ENCODE peak calls at places on chromosomes 7 and 10, in seven cellular contexts. P is transverse colon, K is uterus, M is IMR-90, J is tibial nerve, Q is heart left ventricle, E is ovary. Z is an unnamed sample.

GRCh38 chr7:92058040-92058439 is 76.2 kb downstream of the CYP51A1 start:
- DNase-seq in M (no peak), Q (no peak), E (no peak), J (no peak), P (no peak), K (no peak), Z (no peak)

GRCh38 chr10:44947356-44948152 is 12.0 kb upstream of the RASSF4 start:
- DNase-seq in E (peak), J (no peak), Q (no peak), P (no peak), K (no peak), M (no peak), Z (no peak)

GRCh38 chr10:47340613-47341170 is 7.5 kb upstream of the RBP3 start:
- DNase-seq in Q (peak), E (no peak), J (peak), P (peak), K (peak), M (peak), Z (peak)

GRCh38 chr7:118855290-118855689 is 630.8 kb downstream of the ANKRD7 start:
- DNase-seq in M (no peak), Q (no peak), J (no peak), E (no peak), K (no peak), P (no peak), Z (no peak)

GRCh38 chr7:130152270-130153141 is 52.7 kb downstream of the TMEM209 start:
- DNase-seq in K (no peak), Q (no peak), J (no peak), M (peak), P (no peak), E (no peak), Z (peak)

GRCh38 chr7:133252506-133252857 is 396 bp upstream of the EXOC4 start:
- DNase-seq in K (no peak), Q (no peak), M (no peak), P (no peak), J (no peak), E (no peak), Z (no peak)

GRCh38 chr10:16417341-16417740 is 19.5 kb upstream of the PTER start:
- DNase-seq in P (no peak), M (no peak), J (no peak), Q (no peak), K (no peak), E (no peak), Z (no peak)

GRCh38 chr10:95374597-95375209 is 83.9 kb upstream of the PDLIM1 start:
- DNase-seq in K (peak), P (peak), E (peak), J (peak), Q (peak), M (peak), Z (peak)

GRCh38 chr7:73844848-73845460 is 2.6 kb upstream of the METTL27 start:
- DNase-seq in E (no peak), J (no peak), M (peak), P (no peak), Q (no peak), K (no peak), Z (no peak)

GRCh38 chr7:155983176-155983815 is 171.0 kb upstream of the SHH start:
- DNase-seq in K (no peak), J (no peak), E (no peak), Q (no peak), P (peak), M (no peak), Z (peak)

GRCh38 chr10:70233109-70233938 is at the start of gene PPA1:
- DNase-seq in M (peak), Q (peak), P (peak), K (peak), E (peak), J (peak), Z (peak)

GRCh38 chr7:128266891-128267839 is 26.1 kb downstream of the LEP start:
- DNase-seq in J (peak), M (peak), E (peak), P (peak), K (peak), Q (peak), Z (peak)

GRCh38 chr7:107152011-107152410 is 16.8 kb upstream of the HBP1 start:
- DNase-seq in J (no peak), P (no peak), K (no peak), E (no peak), Q (no peak), M (peak), Z (no peak)

GRCh38 chr10:101280511-101280910 is 51.2 kb upstream of the LBX1 start:
- DNase-seq in Q (no peak), J (no peak), K (no peak), M (no peak), P (no peak), E (no peak), Z (no peak)

GRCh38 chr7:38655833-38656774 is 24.9 kb upstream of the AMPH start:
- DNase-seq in Q (no peak), M (no peak), P (no peak), J (no peak), E (no peak), K (no peak), Z (no peak)

DNA sequence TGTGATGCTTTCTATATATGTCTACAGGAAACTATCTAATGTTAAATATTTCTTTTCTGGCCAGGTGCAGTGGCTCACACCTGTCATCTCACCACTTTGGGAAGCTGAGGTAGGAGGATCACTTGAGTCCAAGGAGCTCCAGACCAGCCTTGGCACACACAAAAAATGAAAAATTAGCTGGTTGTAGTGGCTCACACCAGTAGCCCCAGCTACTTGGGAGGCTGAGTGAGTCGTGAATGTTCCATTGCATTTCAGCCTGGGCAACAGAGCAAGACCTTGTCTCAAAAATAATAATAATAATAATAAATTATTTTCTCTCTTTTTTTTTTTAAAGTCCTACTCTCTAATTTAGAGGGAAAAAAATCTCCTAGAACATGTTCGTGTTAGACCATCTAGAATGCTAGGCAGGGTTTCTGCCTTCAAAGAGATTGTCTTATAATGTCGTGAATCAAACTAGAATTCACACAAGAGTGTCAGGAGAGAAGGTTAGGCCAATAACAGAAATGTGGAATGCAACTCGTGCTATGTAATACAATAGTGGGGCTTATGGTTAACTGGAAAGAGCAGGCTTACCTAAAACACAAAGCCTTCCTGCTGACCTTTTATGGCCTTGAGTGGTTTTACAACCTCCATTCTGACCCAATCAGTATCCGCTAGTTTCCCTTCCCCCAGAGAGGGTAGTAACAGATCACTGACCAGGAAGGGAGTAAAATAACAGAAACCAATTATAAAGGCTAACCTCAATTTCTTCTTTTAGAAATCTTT is 46.3 kb downstream of the MYOF start:
- DNase-seq in P (no peak), J (no peak), M (peak), E (no peak), Q (no peak), K (no peak), Z (no peak)
- TF ChIP-seq POLR2A in P (no peak), J (no peak), M (no peak), E (no peak), Q (no peak), K (no peak), Z (no peak)

GRCh38 chr10:19815478-19816419 is 483 bp upstream of the PLXDC2 start:
- DNase-seq in K (peak), Q (peak), E (peak), J (peak), P (peak), M (peak), Z (peak)
- H3K4me3 ChIP-seq in K (peak), Q (peak), E (peak), J (peak), P (peak), M (peak), Z (peak)

GRCh38 chr7:87877641-87878040 is 1.3 kb downstream of the DBF4 start:
- DNase-seq in K (no peak), J (no peak), M (no peak), E (no peak), Q (no peak), P (no peak), Z (no peak)

GRCh38 chr7:87875151-87876039 is 765 bp downstream of the SLC25A40 start:
- DNase-seq in P (peak), M (peak), E (no peak), Q (no peak), J (peak), K (no peak), Z (peak)

GRCh38 chr7:87878208-87878735 is 2.0 kb downstream of the DBF4 start:
- DNase-seq in E (no peak), J (no peak), M (peak), Q (no peak), P (no peak), K (no peak), Z (no peak)

GRCh38 chr7:87876759-87877234 is 504 bp downstream of the DBF4 start:
- DNase-seq in P (peak), K (peak), M (peak), J (peak), Q (peak), E (peak), Z (peak)

GRCh38 chr7:87876040-87876758 is at the start of the genes DBF4 and SLC25A40:
- DNase-seq in J (peak), M (peak), P (peak), E (peak), Q (peak), K (peak), Z (peak)
- TF ChIP-seq POLR2A in J (peak), M (peak), P (peak), E (peak), Q (peak), K (peak), Z (peak)

GRCh38 chr10:133236411-133237240 is 1.0 kb upstream of the VENTX start:
- DNase-seq in J (no peak), K (no peak), P (no peak), M (no peak), E (no peak), Q (no peak), Z (no peak)
- H3K4me3 ChIP-seq in J (no peak), K (no peak), P (peak), M (no peak), E (no peak), Q (peak), Z (peak)

GRCh38 chr7:36366649-36367560 is 22.8 kb upstream of the ANLN start:
- DNase-seq in J (peak), E (peak), M (peak), P (peak), K (peak), Q (peak), Z (peak)
- TF ChIP-seq POLR2A in J (peak), E (peak), M (no peak), P (peak), K (peak), Q (peak), Z (no peak)